ENCODE peak calls at places on chromosomes 13 and 19, in five cellular contexts. W is heart left ventricle, L is pancreas, X is uterus, R is fibroblast of lung. C is an unnamed sample.
A peak's percentile ranks its signal among the peaks of the same experiment; 100 is the strongest.

GRCh38 chr13:84896128-84896527 is 903.1 kb downstream of the SLITRK6 start:
- DNase-seq in L (no peak), X (no peak), R (peak; percentile 80), W (no peak), C (no peak)

GRCh38 chr13:35499131-35500051 is 22.9 kb upstream of the MAB21L1 start:
- DNase-seq in R (no peak), X (no peak), L (no peak), W (peak; percentile 46), C (no peak)

GRCh38 chr19:47633996-47634395 is 25.1 kb downstream of the BICRA start:
- DNase-seq in X (no peak), L (no peak), W (no peak), R (no peak), C (no peak)

GRCh38 chr13:30739646-30740642 is 4.6 kb downstream of the ALOX5AP start:
- DNase-seq in W (no peak), R (peak; percentile 90), L (no peak), X (no peak), C (peak; percentile 71)

GRCh38 chr19:5317321-5317720 is 23.3 kb downstream of the PTPRS start:
- DNase-seq in W (no peak), R (no peak), L (no peak), X (no peak), C (no peak)

GRCh38 chr13:27920677-27921420 is 1.0 kb downstream of the PDX1 start:
- DNase-seq in L (peak; percentile 62), W (no peak), R (peak; percentile 18), X (no peak), C (no peak)

GRCh38 chr13:78430166-78430791 is 173.1 kb downstream of the POU4F1 start:
- DNase-seq in X (no peak), L (no peak), W (no peak), R (no peak), C (no peak)

GRCh38 chr13:99982741-99983400 is 1.3 kb downstream of the ZIC2 start:
- DNase-seq in R (no peak), X (no peak), L (peak; percentile 72), W (no peak), C (no peak)

GRCh38 chr13:101978546-101979315 is 423.1 kb downstream of the FGF14 start:
- DNase-seq in W (peak; percentile 52), R (no peak), L (no peak), X (no peak), C (no peak)

GRCh38 chr13:74134777-74135305 is 637 bp upstream of the KLF12 start:
- DNase-seq in X (peak; percentile 42), W (peak; percentile 74), L (peak; percentile 79), R (no peak), C (no peak)

GRCh38 chr13:46845146-46845545 is 48.2 kb upstream of the ESD start:
- DNase-seq in L (no peak), R (no peak), W (no peak), X (no peak), C (no peak)

GRCh38 chr19:48183356-48183755 is 12.9 kb downstream of the ZSWIM9 start:
- DNase-seq in L (no peak), X (no peak), R (no peak), W (no peak), C (no peak)

GRCh38 chr13:113609616-113610015 is 25.1 kb downstream of the TFDP1 start:
- DNase-seq in R (no peak), X (no peak), W (no peak), L (peak; percentile 41), C (no peak)

GRCh38 chr13:25177636-25178035 is 5.5 kb upstream of the AMER2 start:
- DNase-seq in R (no peak), W (no peak), X (no peak), L (no peak), C (no peak)

GRCh38 chr19:8387688-8388611 is 2.2 kb upstream of the RAB11B start:
- DNase-seq in W (no peak), X (no peak), L (peak; percentile 34), R (no peak), C (no peak)

GRCh38 chr13:110010433-110011135 is 224.2 kb upstream of the IRS2 start:
- DNase-seq in R (peak; percentile 45), X (no peak), W (no peak), L (no peak), C (no peak)

GRCh38 chr19:2962018-2962670 is 15.2 kb upstream of the TLE6 start:
- DNase-seq in W (peak; percentile 45), R (peak; percentile 89), L (no peak), X (no peak), C (peak; percentile 48)

GRCh38 chr13:41499452-41499851 is 42.1 kb downstream of the RGCC start:
- DNase-seq in W (no peak), L (no peak), R (no peak), X (no peak), C (no peak)

GRCh38 chr19:41886761-41887710 is 4.1 kb downstream of the ARHGEF1 start:
- DNase-seq in W (no peak), L (no peak), R (no peak), X (no peak), C (peak; percentile 61)

GRCh38 chr19:34600366-34600765 is 76.6 kb downstream of the SCGB2B2 start:
- DNase-seq in W (no peak), X (no peak), R (no peak), L (no peak), C (no peak)

GRCh38 chr13:66693656-66694055 is 536.5 kb downstream of the PCDH9 start:
- DNase-seq in X (no peak), W (no peak), R (peak; percentile 30), L (no peak), C (no peak)

GRCh38 chr13:69287050-69287698 is 820.5 kb upstream of the ATXN8OS start:
- DNase-seq in R (no peak), W (no peak), X (no peak), L (no peak), C (no peak)

GRCh38 chr13:38135590-38135989 is 214.1 kb upstream of the UFM1 start:
- DNase-seq in L (no peak), R (no peak), X (no peak), W (no peak), C (no peak)

GRCh38 chr13:105063676-105064075 is 1471.8 kb downstream of the EFNB2 start:
- DNase-seq in X (no peak), W (no peak), L (no peak), R (no peak), C (no peak)

DNA sequence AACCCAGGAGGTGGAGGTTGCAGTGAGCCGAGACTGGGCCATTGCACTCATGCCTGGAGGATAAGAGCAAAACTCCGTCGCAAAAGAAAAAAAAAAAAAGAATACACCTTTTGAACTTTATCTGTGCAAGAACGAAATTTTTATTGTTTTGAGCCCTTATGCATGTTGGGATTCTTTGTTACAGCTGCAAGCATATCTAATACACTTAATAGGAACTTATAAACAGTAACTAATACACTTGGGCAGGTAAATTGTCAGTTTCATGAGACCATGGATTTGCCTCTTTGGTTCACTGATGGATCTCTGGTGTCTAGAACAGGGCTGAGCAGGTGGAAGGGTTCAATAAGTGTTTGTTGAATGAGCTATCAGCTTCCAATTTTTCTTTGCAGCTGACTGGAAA is 108.1 kb downstream of the CACNA1A start:
- DNase-seq in X (no peak), R (no peak), L (no peak), W (no peak), C (no peak)
- H3K4me3 ChIP-seq in X (no peak overlapping the region), R (no peak overlapping the region), L (no peak overlapping the region), W (no peak overlapping the region), C (no peak overlapping the region)

DNA sequence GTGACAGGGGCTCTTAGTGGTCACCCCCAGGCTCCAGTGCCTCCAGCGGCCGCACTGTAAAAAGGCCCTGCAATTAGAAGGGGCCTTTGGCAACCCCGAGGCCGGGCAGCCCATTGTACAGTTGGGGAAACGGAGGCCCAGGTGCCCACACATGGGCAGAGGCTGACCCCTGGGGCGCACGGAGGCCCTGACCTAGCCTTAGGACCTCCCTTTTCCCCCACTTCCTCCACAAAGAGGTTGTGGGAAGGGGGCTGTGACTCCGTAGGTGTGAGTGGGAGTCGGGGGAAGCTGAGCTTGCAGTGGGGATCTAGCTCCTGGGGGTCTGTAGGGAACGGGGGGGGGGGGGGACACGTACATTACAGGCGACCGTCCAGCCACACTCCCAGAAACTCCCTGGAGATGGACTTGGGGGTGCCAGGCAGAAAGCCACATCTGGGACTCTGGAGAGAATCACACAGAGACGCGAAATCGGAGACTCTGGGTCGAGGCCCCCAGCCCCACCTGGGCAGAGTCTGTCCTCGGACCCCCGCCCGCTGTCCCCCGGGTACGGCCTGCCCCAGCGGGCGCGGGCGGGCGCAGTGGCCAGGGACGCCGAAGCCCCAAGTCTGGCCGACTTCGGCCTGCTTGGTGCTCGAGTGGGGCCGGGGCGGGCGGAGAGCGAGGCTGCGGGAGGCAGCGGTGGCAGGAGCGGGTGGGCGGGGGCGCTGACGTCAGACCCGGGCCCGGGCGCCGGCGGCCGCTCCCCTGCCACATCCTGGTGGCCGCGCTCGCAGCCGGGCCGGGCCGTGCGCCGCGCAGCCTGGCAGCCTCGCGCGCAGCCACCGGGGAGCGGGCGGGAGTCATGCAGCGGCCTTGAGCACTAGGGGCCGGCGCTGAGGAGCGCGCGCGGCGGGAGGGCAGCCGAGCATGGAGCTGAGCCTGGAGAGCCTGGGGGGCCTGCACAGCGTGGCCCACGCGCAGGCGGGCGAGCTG is at the start of gene ONECUT3:
- DNase-seq in X (no peak), W (no peak), L (peak; percentile 74), R (no peak), C (no peak)
- H3K27me3 ChIP-seq in X (peaks cover 19% of the 10 kb centered on the region), W (peaks cover 90% of the 10 kb centered on the region), L (peaks cover 67% of the 10 kb centered on the region), R (peaks cover 75% of the 10 kb centered on the region), C (peaks cover 4% of the 10 kb centered on the region)

GRCh38 chr13:49560270-49561063 is 24.9 kb downstream of the RCBTB1 start:
- DNase-seq in X (no peak), R (peak; percentile 68), W (no peak), L (peak; percentile 57), C (no peak)
- TF ChIP-seq CTCF in X (no peak), R (peak; percentile 28), W (no peak), L (peak; percentile 28), C (no peak)

GRCh38 chr13:45295536-45295935 is 45.4 kb downstream of the TPT1 start:
- DNase-seq in L (no peak), R (peak; percentile 52), W (no peak), X (no peak), C (no peak)
- H3K4me3 ChIP-seq in L (no peak overlapping the region), R (no peak overlapping the region), W (no peak overlapping the region), X (no peak overlapping the region), C (no peak overlapping the region)

GRCh38 chr19:55365922-55366321 is 2.9 kb upstream of the GARIN5B start:
- DNase-seq in R (no peak), W (no peak), L (peak; percentile 44), X (no peak), C (no peak)

GRCh38 chr19:55368106-55368505 is 2.2 kb downstream of the IL11 start:
- DNase-seq in R (no peak), X (no peak), L (peak; percentile 60), W (no peak), C (no peak)

GRCh38 chr19:55365245-55365644 is 2.2 kb upstream of the GARIN5B start:
- DNase-seq in L (no peak), X (no peak), W (no peak), R (no peak), C (no peak)

GRCh38 chr19:55368701-55369563 is 1.3 kb downstream of the IL11 start:
- DNase-seq in W (no peak), R (no peak), L (peak; percentile 76), X (no peak), C (no peak)

DNA sequence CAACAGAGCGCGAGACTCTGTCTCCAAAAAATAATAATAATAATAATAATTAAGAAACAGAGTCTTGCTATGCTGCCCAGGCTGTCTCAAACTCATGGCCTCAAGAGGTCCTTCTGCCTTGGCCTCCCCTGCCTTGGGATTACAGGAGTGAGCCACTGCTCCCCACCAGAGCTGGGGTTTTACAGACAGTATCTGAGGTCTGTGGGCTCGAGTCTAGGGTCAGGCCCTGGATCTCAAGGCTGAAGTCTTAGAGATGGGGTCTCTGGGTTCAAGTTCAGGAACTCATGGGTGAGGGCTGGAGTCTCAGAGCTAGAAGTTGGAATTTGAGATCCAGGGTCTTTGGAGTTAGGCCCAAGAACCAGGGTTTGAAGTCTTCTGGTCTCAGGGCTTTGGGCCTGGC is 3.5 kb downstream of the IL11 start:
- DNase-seq in R (no peak), W (no peak), L (no peak), X (no peak), C (no peak)
- H3K27me3 ChIP-seq in R (no peaks in the 10 kb centered on the region), W (peaks cover 39% of the 10 kb centered on the region), L (peaks cover 16% of the 10 kb centered on the region), X (peaks cover 17% of the 10 kb centered on the region), C (no peaks in the 10 kb centered on the region)